ENCODE peak calls at places on chromosomes 6 and 20, in four cellular contexts. X, A, K and F are unnamed samples.

GRCh38 chr6:26232950-26233607 is 131.9 kb upstream of the BTN3A2 start:
- DNase-seq in X (no peak), A (peak), K (peak), F (peak)

GRCh38 chr6:96631248-96631647 is 68.3 kb downstream of the FHL5 start:
- DNase-seq in X (no peak), A (no peak), K (no peak), F (no peak)

GRCh38 chr6:153424719-153425400 is 293.8 kb upstream of the RGS17 start:
- DNase-seq in X (no peak), A (no peak), K (no peak), F (no peak)

GRCh38 chr20:45861157-45862075 is 4.0 kb downstream of the ZSWIM3 start:
- DNase-seq in X (no peak), A (peak), K (no peak), F (no peak)

GRCh38 chr6:31963921-31964320 is 4.9 kb downstream of the SKIC2 start:
- DNase-seq in X (no peak), A (no peak), K (no peak), F (no peak)

GRCh38 chr6:145904878-145905277 is 59.3 kb downstream of the SHPRH start:
- DNase-seq in X (no peak), A (no peak), K (no peak), F (no peak)

GRCh38 chr20:37992802-37993538 is 40.3 kb downstream of the TTI1 start:
- DNase-seq in X (no peak), A (peak), K (peak), F (no peak)

GRCh38 chr6:90574610-90575009 is 12.3 kb downstream of the MAP3K7 start:
- DNase-seq in X (no peak), A (no peak), K (no peak), F (no peak)

GRCh38 chr6:51640016-51640415 is 447.4 kb downstream of the PKHD1 start:
- DNase-seq in X (no peak), A (no peak), K (no peak), F (no peak)

GRCh38 chr6:108589244-108589730 is 28.6 kb downstream of the FOXO3 start:
- DNase-seq in X (peak), A (peak), K (peak), F (peak)

GRCh38 chr6:126955621-126956020 is 162.8 kb upstream of the RSPO3 start:
- DNase-seq in X (no peak), A (no peak), K (no peak), F (no peak)

GRCh38 chr6:48061630-48062029 is 49.4 kb downstream of the PTCHD4 start:
- DNase-seq in X (no peak), A (no peak), K (peak), F (no peak)

GRCh38 chr6:139376604-139377218 is 2.3 kb upstream of the CITED2 start:
- DNase-seq in X (peak), A (no peak), K (peak), F (peak)

GRCh38 chr6:169692516-169692915 is 9.3 kb downstream of the WDR27 start:
- DNase-seq in X (no peak), A (no peak), K (no peak), F (no peak)

GRCh38 chr6:126048635-126049034 is 62.3 kb downstream of the TRMT11 start:
- DNase-seq in X (no peak), A (no peak), K (no peak), F (no peak)

GRCh38 chr6:127539292-127539691 is 20.2 kb upstream of the MTCL3 start:
- DNase-seq in X (no peak), A (peak), K (no peak), F (no peak)

GRCh38 chr6:41791984-41792383 is 4.5 kb downstream of the TOMM6 start:
- DNase-seq in X (no peak), A (no peak), K (no peak), F (no peak)

GRCh38 chr6:170292778-170293164 is 1.9 kb upstream of the DLL1 start:
- DNase-seq in X (no peak), A (peak), K (no peak), F (no peak)

GRCh38 chr20:46915580-46916243 is 21.1 kb downstream of the EYA2 start:
- DNase-seq in X (no peak), A (no peak), K (no peak), F (no peak)

GRCh38 chr6:17292600-17293133 is 11.5 kb downstream of the RBM24 start:
- DNase-seq in X (no peak), A (no peak), K (no peak), F (no peak)

GRCh38 chr20:61295726-61296628 is 43.9 kb downstream of the CDH4 start:
- DNase-seq in X (no peak), A (no peak), K (no peak), F (no peak)

GRCh38 chr20:51156041-51156795 is 133.3 kb upstream of the KCNG1 start:
- DNase-seq in X (no peak), A (peak), K (no peak), F (no peak)

GRCh38 chr6:47669684-47670515 is 28.5 kb upstream of the ADGRF4 start:
- DNase-seq in X (no peak), A (peak), K (no peak), F (no peak)